ENCODE peak calls at places on chromosomes 6 and 20, in eight cellular contexts. Y is K562, I is progenitor cell of endocrine pancreas, A is activated B cell treated with CpG ODN at 0.5 μM for 24 hours, P is GM12864, M is MCF 10A, D is AG04449, N is upper lobe of left lung. H is an unnamed sample.
A peak's percentile ranks its signal among the peaks of the same experiment; 100 is the strongest.

GRCh38 chr20:11050350-11050749 is 376.6 kb upstream of the JAG1 start:
- DNase-seq in Y (no peak), I (no peak), A (no peak), P (no peak), M (no peak), D (no peak), N (no peak), H (no peak)

GRCh38 chr6:146997062-146997461 is 207.2 kb upstream of the STXBP5 start:
- DNase-seq in Y (no peak), I (no peak), A (no peak), P (no peak), M (peak; percentile 56), D (no peak), N (no peak), H (no peak)

GRCh38 chr6:29477923-29478450 is 9.8 kb downstream of the MAS1L start:
- DNase-seq in Y (no peak), I (no peak), A (no peak), P (no peak), M (no peak), D (no peak), N (no peak), H (no peak)

GRCh38 chr20:51610761-51611624 is 68.5 kb upstream of the NFATC2 start:
- DNase-seq in Y (no peak), I (no peak), A (no peak), P (no peak), M (no peak), D (no peak), N (no peak), H (no peak)

GRCh38 chr20:45426621-45427020 is 10.7 kb downstream of the PIGT start:
- DNase-seq in Y (peak; percentile 31), I (no peak), A (no peak), P (no peak), M (no peak), D (no peak), N (no peak), H (no peak)

GRCh38 chr6:138692058-138692977 is 81.3 kb upstream of the CCDC28A start:
- DNase-seq in Y (peak; percentile 92), I (peak; percentile 81), A (peak; percentile 75), P (no peak), M (peak; percentile 57), D (no peak), N (peak; percentile 71), H (peak; percentile 66)

GRCh38 chr6:56292505-56293181 is 45.3 kb upstream of the COL21A1 start:
- DNase-seq in Y (no peak), I (peak; percentile 17), A (no peak), P (no peak), M (peak; percentile 71), D (peak; percentile 17), N (no peak), H (no peak)

GRCh38 chr6:153436346-153436745 is 305.3 kb upstream of the RGS17 start:
- DNase-seq in Y (no peak), I (no peak), A (no peak), P (no peak), M (peak; percentile 68), D (no peak), N (no peak), H (no peak)

GRCh38 chr6:44285552-44286284 is 15.5 kb downstream of the TMEM151B start:
- DNase-seq in Y (peak; percentile 47), I (no peak), A (no peak), P (no peak), M (peak; percentile 39), D (no peak), N (no peak), H (no peak)

GRCh38 chr20:58194176-58194796 is 34.2 kb downstream of the ANKRD60 start:
- DNase-seq in Y (no peak), I (no peak), A (no peak), P (no peak), M (no peak), D (no peak), N (no peak), H (no peak)

GRCh38 chr20:48194578-48194977 is 409.3 kb upstream of the SULF2 start:
- DNase-seq in Y (no peak), I (no peak), A (no peak), P (no peak), M (no peak), D (no peak), N (no peak), H (no peak)

GRCh38 chr20:23082846-23083552 is 3.1 kb downstream of the CD93 start:
- DNase-seq in Y (no peak), I (no peak), A (no peak), P (no peak), M (no peak), D (no peak), N (peak; percentile 89), H (no peak)

GRCh38 chr6:85920782-85921181 is 278.1 kb upstream of the SYNCRIP start:
- DNase-seq in Y (no peak), I (no peak), A (no peak), P (no peak), M (peak; percentile 55), D (no peak), N (peak; percentile 35), H (no peak)

GRCh38 chr6:166490671-166491500 is 95.6 kb downstream of the RAMACL start:
- DNase-seq in Y (no peak), I (no peak), A (no peak), P (no peak), M (peak; percentile 13), D (no peak), N (peak; percentile 46), H (no peak)

GRCh38 chr6:55664581-55665223 is 85.7 kb upstream of the HMGCLL1 start:
- DNase-seq in Y (no peak), I (no peak), A (no peak), P (no peak), M (no peak), D (no peak), N (no peak), H (no peak)

DNA sequence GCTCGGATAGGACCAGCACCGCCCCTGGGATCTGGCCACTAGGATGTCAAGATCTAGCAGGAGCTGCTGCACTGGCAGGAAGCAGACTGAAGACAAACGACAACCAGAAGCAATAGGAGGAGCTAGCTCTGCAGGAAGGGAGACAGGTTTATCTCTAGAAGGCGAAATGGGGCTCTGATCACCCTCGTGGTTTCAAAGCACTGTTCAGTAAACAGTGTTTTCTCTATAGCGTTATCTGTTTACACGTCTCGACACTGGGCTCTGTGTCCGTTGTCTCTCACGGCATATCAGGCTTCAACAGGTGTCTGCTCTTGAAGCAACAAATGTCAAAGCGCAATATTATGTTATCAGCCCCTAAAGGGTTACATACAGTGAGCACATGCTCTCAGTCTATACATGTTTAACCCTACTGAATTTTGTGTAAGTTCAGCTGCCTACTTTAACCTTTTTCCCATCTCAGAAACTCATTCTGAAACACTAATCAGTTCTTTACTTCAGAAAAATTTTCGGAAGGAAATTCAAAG is 23.8 kb downstream of the TMEM14B start:
- DNase-seq in Y (peak; percentile 58), I (no peak), A (no peak), P (no peak), M (no peak), D (no peak), N (no peak), H (no peak)
- TF ChIP-seq CTCF in Y (peak; percentile 49), I (no peak), A (no peak), P (no peak), M (no peak), D (no peak), N (no peak), H (no peak)

GRCh38 chr20:39269493-39270217 is 307.5 kb downstream of the DHX35 start:
- DNase-seq in Y (no peak), I (no peak), A (no peak), P (no peak), M (no peak), D (no peak), N (no peak), H (no peak)

GRCh38 chr20:39266989-39267388 is 304.8 kb downstream of the DHX35 start:
- DNase-seq in Y (no peak), I (no peak), A (no peak), P (no peak), M (no peak), D (no peak), N (no peak), H (no peak)

GRCh38 chr20:39271205-39271604 is 309.1 kb downstream of the DHX35 start:
- DNase-seq in Y (no peak), I (no peak), A (no peak), P (no peak), M (no peak), D (no peak), N (no peak), H (no peak)

GRCh38 chr20:39268566-39268965 is 306.4 kb downstream of the DHX35 start:
- DNase-seq in Y (no peak), I (no peak), A (no peak), P (no peak), M (no peak), D (no peak), N (no peak), H (no peak)

GRCh38 chr20:39269031-39269461 is 306.9 kb downstream of the DHX35 start:
- DNase-seq in Y (peak; percentile 78), I (peak; percentile 66), A (peak; percentile 42), P (no peak), M (peak; percentile 32), D (no peak), N (peak; percentile 24), H (peak; percentile 20)
- TF ChIP-seq CTCF in Y (peak; percentile 86), I (peak; percentile 97), A (no peak), P (peak; percentile 89), M (peak; percentile 94), D (peak; percentile 90), N (peak; percentile 82), H (peak; percentile 93)

DNA sequence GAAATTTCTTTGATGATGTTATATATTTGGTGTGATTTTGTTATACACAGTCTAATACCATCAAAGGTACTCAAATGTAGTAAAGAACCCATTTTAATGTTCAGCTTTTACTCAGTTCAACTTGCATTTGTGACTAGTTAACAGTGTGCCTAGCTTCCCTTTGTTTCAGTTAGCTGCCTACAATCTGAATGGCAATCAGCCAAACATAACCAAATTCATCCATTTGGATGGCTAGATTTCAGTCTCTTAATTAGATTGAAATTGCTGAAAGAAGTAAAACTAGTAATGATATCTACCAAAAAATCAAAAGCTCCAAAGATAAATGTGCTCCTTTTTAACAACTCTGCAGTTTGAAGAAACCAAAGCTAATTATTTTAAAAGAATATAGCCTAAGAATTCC is 6.9 kb downstream of the EPHA7 start:
- DNase-seq in Y (no peak), I (no peak), A (no peak), P (no peak), M (no peak), D (no peak), N (no peak), H (no peak)
- TF ChIP-seq CTCF in Y (no peak), I (no peak), A (no peak), P (no peak), M (no peak), D (no peak), N (no peak), H (no peak)

GRCh38 chr6:132456700-132457143 is 55.4 kb upstream of the MOXD1 start:
- DNase-seq in Y (no peak), I (no peak), A (no peak), P (peak; percentile 76), M (no peak), D (no peak), N (peak; percentile 44), H (peak; percentile 61)
- TF ChIP-seq CTCF in Y (no peak), I (no peak), A (no peak), P (peak; percentile 36), M (no peak), D (no peak), N (peak; percentile 12), H (peak; percentile 62)

DNA sequence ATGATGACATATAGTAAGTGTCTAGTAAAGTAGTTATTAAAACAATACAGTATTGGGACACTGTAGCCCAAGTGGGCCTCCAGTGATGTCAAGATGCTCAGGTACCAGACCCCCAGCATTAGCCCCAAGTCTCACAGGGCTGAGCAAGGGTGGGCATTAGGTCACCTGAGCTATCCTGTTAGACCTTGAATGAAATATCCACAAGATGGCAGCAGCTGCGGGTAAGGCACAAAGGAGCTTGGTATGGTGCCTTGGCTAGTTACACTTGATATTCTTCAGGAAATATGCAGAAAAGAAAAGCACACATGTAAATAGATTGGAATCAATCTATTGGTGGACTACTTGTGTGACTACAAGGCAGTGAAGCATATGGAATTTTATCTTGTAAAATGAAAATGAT is 701.8 kb upstream of the ADGRB3 start:
- DNase-seq in Y (no peak), I (no peak), A (no peak), P (no peak), M (peak; percentile 9), D (no peak), N (no peak), H (no peak)
- TF ChIP-seq CTCF in Y (no peak), I (no peak), A (no peak), P (peak; percentile 34), M (no peak), D (no peak), N (no peak), H (peak; percentile 26)

H was measured in GM06990.